ENCODE peak calls at places on chromosomes 7 and 10, in eight cellular contexts. T, P, V, G, H, N, A and Z are unnamed samples.
A peak's percentile ranks its signal among the peaks of the same experiment; 100 is the strongest.

GRCh38 chr7:47809387-47809786 is 138.9 kb downstream of the PKD1L1 start:
- DNase-seq in T (no peak), P (no peak), V (no peak), G (no peak), H (no peak), N (no peak), A (no peak), Z (no peak)

GRCh38 chr10:82742478-82742877 is 867.5 kb downstream of the NRG3 start:
- DNase-seq in T (peak; percentile 17), P (peak; percentile 39), V (peak; percentile 16), G (peak; percentile 48), H (no peak), N (no peak), A (peak; percentile 2), Z (no peak)

GRCh38 chr7:42573904-42574692 is 337.1 kb upstream of the GLI3 start:
- DNase-seq in T (no peak), P (peak; percentile 16), V (peak; percentile 33), G (no peak), H (no peak), N (no peak), A (no peak), Z (no peak)

GRCh38 chr10:26799342-26799741 is 61.4 kb downstream of the ABI1 start:
- DNase-seq in T (no peak), P (no peak), V (no peak), G (no peak), H (no peak), N (no peak), A (no peak), Z (no peak)

GRCh38 chr7:23184709-23185354 is 3.0 kb downstream of the NUP42 start:
- DNase-seq in T (peak; percentile 68), P (peak; percentile 77), V (peak; percentile 65), G (peak; percentile 77), H (peak; percentile 74), N (no peak), A (peak; percentile 42), Z (no peak)

GRCh38 chr10:132078746-132079345 is 13.1 kb downstream of the JAKMIP3 start:
- DNase-seq in T (no peak), P (no peak), V (no peak), G (no peak), H (no peak), N (no peak), A (no peak), Z (peak; percentile 77)

GRCh38 chr7:93314449-93314848 is 82.3 kb downstream of the VPS50 start:
- DNase-seq in T (no peak), P (no peak), V (no peak), G (no peak), H (no peak), N (no peak), A (no peak), Z (no peak)

GRCh38 chr7:139680676-139681462 is 96.9 kb downstream of the HIPK2 start:
- DNase-seq in T (peak; percentile 99), P (peak; percentile 88), V (peak; percentile 98), G (peak; percentile 100), H (no peak), N (no peak), A (peak; percentile 98), Z (peak; percentile 87)

GRCh38 chr10:75146780-75147179 is 35.3 kb downstream of the SAMD8 start:
- DNase-seq in T (no peak), P (no peak), V (no peak), G (no peak), H (no peak), N (no peak), A (no peak), Z (no peak)

DNA sequence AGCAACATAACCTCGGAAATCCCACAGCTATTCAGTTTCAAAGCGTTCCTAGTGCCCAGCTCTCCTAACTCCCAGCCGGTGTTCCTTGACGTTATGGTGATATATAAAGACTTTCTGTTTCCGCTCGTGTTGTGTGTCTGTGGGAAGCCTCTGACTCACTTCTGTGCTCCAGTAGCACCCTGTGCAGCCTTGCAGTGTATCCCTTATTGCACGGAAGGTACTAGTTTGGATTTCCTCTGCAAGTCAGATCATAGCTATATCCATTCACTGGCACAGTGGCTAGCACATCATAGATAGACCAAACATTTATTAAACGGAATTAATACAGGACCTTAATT is 584 bp downstream of the ASAH2B start:
- DNase-seq in T (peak; percentile 72), P (peak; percentile 86), V (peak; percentile 84), G (peak; percentile 90), H (no peak), N (peak; percentile 9), A (no peak), Z (no peak)
- H3K4me3 ChIP-seq in T (peak overlapping the region; percentile 72), P (peak overlapping the region; percentile 89), V (peak overlapping the region; percentile 81), G (peak overlapping the region; percentile 74), H (peak overlapping the region; percentile 88), N (peak overlapping the region; percentile 97), A (peak overlapping the region; percentile 96), Z (peak overlapping the region; percentile 54)

DNA sequence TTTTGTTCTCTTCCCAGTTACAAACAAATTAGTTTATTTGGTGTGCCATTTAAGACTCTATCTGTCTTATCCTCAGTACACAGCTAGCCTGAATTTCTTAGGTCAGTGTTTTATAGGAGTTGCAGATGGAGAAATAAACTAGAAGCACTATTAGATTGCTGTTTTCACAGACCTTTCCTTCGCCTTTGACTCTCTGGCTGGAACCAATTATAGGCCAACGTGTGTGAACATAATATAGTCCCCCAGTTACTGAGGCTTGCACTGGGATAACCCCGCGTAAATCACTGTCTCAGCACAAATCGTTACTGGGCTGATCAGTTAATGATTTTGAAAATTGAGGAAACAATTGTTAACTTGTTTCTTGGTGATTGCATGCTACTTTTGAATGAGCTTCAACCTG is 233.4 kb downstream of the GFRA1 start:
- DNase-seq in T (no peak), P (no peak), V (no peak), G (no peak), H (no peak), N (no peak), A (no peak), Z (no peak)
- H3K4me3 ChIP-seq in T (no peak overlapping the region), P (no peak overlapping the region), V (no peak overlapping the region), G (no peak overlapping the region), H (no peak overlapping the region), N (no peak overlapping the region), A (no peak overlapping the region), Z (no peak overlapping the region)

GRCh38 chr7:35819954-35820703 is 19.3 kb downstream of the SEPTIN7 start:
- DNase-seq in T (no peak), P (no peak), V (no peak), G (no peak), H (no peak), N (no peak), A (no peak), Z (no peak)

GRCh38 chr7:35820858-35821257 is 20.0 kb downstream of the SEPTIN7 start:
- DNase-seq in T (no peak), P (no peak), V (no peak), G (no peak), H (no peak), N (no peak), A (no peak), Z (no peak)

GRCh38 chr7:35818513-35818912 is 17.7 kb downstream of the SEPTIN7 start:
- DNase-seq in T (no peak), P (no peak), V (no peak), G (no peak), H (no peak), N (no peak), A (no peak), Z (no peak)

GRCh38 chr7:35817930-35818329 is 17.1 kb downstream of the SEPTIN7 start:
- DNase-seq in T (no peak), P (no peak), V (no peak), G (no peak), H (no peak), N (no peak), A (no peak), Z (no peak)

GRCh38 chr7:35819310-35819709 is 18.5 kb downstream of the SEPTIN7 start:
- DNase-seq in T (no peak), P (no peak), V (no peak), G (no peak), H (no peak), N (no peak), A (no peak), Z (no peak)
- H3K4me3 ChIP-seq in T (no peak overlapping the region), P (no peak overlapping the region), V (no peak overlapping the region), G (no peak overlapping the region), H (no peak overlapping the region), N (no peak overlapping the region), A (no peak overlapping the region), Z (no peak overlapping the region)

GRCh38 chr7:158742065-158742821 is 37.6 kb upstream of the NCAPG2 start:
- DNase-seq in T (no peak), P (no peak), V (no peak), G (no peak), H (no peak), N (no peak), A (no peak), Z (no peak)

GRCh38 chr7:158740657-158741293 is 36.2 kb upstream of the NCAPG2 start:
- DNase-seq in T (peak; percentile 96), P (peak; percentile 96), V (peak; percentile 90), G (peak; percentile 84), H (no peak), N (no peak), A (no peak), Z (no peak)

GRCh38 chr7:158741294-158741666 is 36.7 kb upstream of the NCAPG2 start:
- DNase-seq in T (no peak), P (no peak), V (no peak), G (no peak), H (no peak), N (no peak), A (no peak), Z (no peak)

GRCh38 chr7:158738841-158739240 is 34.2 kb upstream of the NCAPG2 start:
- DNase-seq in T (no peak), P (no peak), V (no peak), G (no peak), H (no peak), N (no peak), A (no peak), Z (no peak)

GRCh38 chr7:158740013-158740656 is 35.5 kb upstream of the NCAPG2 start:
- DNase-seq in T (peak; percentile 94), P (peak; percentile 97), V (peak; percentile 81), G (peak; percentile 77), H (no peak), N (no peak), A (no peak), Z (peak; percentile 73)
- H3K4me3 ChIP-seq in T (no peak overlapping the region), P (no peak overlapping the region), V (peak overlapping the region; percentile 40), G (no peak overlapping the region), H (no peak overlapping the region), N (no peak overlapping the region), A (no peak overlapping the region), Z (no peak overlapping the region)

DNA sequence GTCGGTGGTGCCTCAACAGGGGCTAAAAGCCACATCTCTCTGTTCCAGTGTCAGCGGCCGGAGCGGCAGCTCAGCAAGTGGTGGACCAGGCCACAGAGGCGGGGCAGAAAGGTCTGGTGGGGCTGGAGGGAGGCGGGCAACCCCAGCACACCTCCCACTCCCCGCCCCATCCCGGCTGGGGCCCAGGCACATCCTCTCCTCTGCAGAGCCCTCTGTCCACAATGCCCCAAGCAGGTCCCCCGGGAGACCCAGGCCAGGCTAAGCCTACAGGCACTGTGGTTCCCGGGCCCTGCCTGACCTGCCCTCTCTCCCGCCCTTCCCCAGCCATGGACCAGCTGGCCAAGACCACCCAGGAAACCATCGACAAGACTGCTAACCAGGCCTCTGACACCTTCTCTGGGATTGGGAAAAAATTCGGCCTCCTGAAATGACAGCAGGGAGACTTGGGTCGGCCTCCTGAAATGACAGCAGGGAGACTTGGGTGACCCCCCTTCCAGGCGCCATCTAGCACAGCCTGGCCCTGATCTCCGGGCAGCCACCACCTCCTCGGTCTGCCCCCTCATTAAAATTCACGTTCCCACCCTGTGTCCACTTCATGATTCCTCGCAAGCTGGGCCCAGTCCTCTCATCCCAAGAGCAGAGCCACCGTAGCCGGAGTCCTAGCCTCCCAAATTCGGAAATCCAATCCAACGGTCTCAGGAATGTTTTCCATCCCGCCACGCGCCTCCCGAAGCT is 2.0 kb downstream of the ADIRF start:
- DNase-seq in T (peak; percentile 67), P (no peak), V (peak; percentile 44), G (peak; percentile 77), H (peak; percentile 66), N (peak; percentile 13), A (no peak), Z (peak; percentile 77)
- H3K4me3 ChIP-seq in T (peak overlapping the region; percentile 66), P (peak overlapping the region; percentile 66), V (peak overlapping the region; percentile 71), G (peak overlapping the region; percentile 94), H (peak overlapping the region; percentile 44), N (peak overlapping the region; percentile 68), A (peak overlapping the region; percentile 77), Z (peak overlapping the region; percentile 56)